ENCODE peak calls at places on chromosomes 12 and 14, in four cellular contexts. G, L, R and N are unnamed samples. For H3K4me1, the result is how much of the 10 kb centered on the place peaks cover.

GRCh38 chr12:107126688-107127481 is 33.5 kb upstream of the CRY1 start:
- DNase-seq in G (no peak), L (no peak), R (no peak), N (no peak)

GRCh38 chr12:60324746-60325145 is 728.9 kb downstream of the SLC16A7 start:
- DNase-seq in G (no peak), L (no peak), R (no peak), N (no peak)

GRCh38 chr12:71846322-71846940 is 6.9 kb downstream of the TBC1D15 start:
- DNase-seq in G (no peak), L (no peak), R (no peak), N (no peak)

GRCh38 chr12:98870521-98870920 is 225.4 kb downstream of the APAF1 start:
- DNase-seq in G (no peak), L (no peak), R (no peak), N (no peak)

GRCh38 chr12:28975564-28976340 is 173.3 kb upstream of the FAR2 start:
- DNase-seq in G (no peak), L (no peak), R (no peak), N (no peak)

GRCh38 chr14:83197271-83197670 is 1663.6 kb upstream of the SEL1L start:
- DNase-seq in G (no peak), L (no peak), R (no peak), N (no peak)

GRCh38 chr12:88639361-88639760 is 59.1 kb upstream of the KITLG start:
- DNase-seq in G (no peak), L (no peak), R (no peak), N (no peak)

GRCh38 chr12:29616664-29617409 is 119.4 kb upstream of the OVCH1 start:
- DNase-seq in G (peak), L (no peak), R (no peak), N (no peak)

GRCh38 chr14:61321385-61322010 is at the start of gene PRKCH:
- DNase-seq in G (peak), L (peak), R (peak), N (peak)

GRCh38 chr12:120483621-120484020 is 12.3 kb upstream of the DYNLL1 start:
- DNase-seq in G (no peak), L (no peak), R (no peak), N (no peak)

GRCh38 chr12:2383276-2384028 is 330.7 kb downstream of the CACNA1C start:
- DNase-seq in G (no peak), L (no peak), R (no peak), N (no peak)

GRCh38 chr14:105857816-105858675 is 331.7 kb downstream of the TMEM121 start:
- DNase-seq in G (peak), L (peak), R (no peak), N (no peak)

GRCh38 chr14:68279777-68280233 is 460.2 kb downstream of the RAD51B start:
- DNase-seq in G (peak), L (no peak), R (no peak), N (no peak)

GRCh38 chr12:92036061-92036620 is 109.5 kb downstream of the BTG1 start:
- DNase-seq in G (no peak), L (no peak), R (no peak), N (no peak)

GRCh38 chr12:30019386-30020140 is 235.8 kb upstream of the TMTC1 start:
- DNase-seq in G (no peak), L (no peak), R (no peak), N (no peak)

GRCh38 chr12:120536064-120536791 is 2.1 kb downstream of the RNF10 start:
- DNase-seq in G (peak), L (no peak), R (no peak), N (no peak)

GRCh38 chr14:68627868-68628604 is 164.8 kb downstream of the ZFP36L1 start:
- DNase-seq in G (peak), L (no peak), R (peak), N (no peak)

GRCh38 chr12:109493938-109494337 is 16.5 kb downstream of the UBE3B start:
- DNase-seq in G (no peak), L (no peak), R (no peak), N (no peak)

GRCh38 chr12:105846331-105846730 is 292.4 kb downstream of the NUAK1 start:
- DNase-seq in G (no peak), L (no peak), R (no peak), N (no peak)

GRCh38 chr12:44697489-44697888 is 178.6 kb downstream of the NELL2 start:
- DNase-seq in G (no peak), L (no peak), R (no peak), N (no peak)

GRCh38 chr12:83603106-83603505 is 916.4 kb downstream of the TMTC2 start:
- DNase-seq in G (no peak), L (no peak), R (no peak), N (no peak)
- H3K4me1 ChIP-seq in G (under half), L (under half), R (under half), N (under half)

GRCh38 chr12:22437031-22437806 is 102.7 kb upstream of the ST8SIA1 start:
- DNase-seq in G (no peak), L (no peak), R (peak), N (no peak)

GRCh38 chr12:22431693-22432251 is 97.3 kb upstream of the ST8SIA1 start:
- DNase-seq in G (no peak), L (no peak), R (no peak), N (no peak)

DNA sequence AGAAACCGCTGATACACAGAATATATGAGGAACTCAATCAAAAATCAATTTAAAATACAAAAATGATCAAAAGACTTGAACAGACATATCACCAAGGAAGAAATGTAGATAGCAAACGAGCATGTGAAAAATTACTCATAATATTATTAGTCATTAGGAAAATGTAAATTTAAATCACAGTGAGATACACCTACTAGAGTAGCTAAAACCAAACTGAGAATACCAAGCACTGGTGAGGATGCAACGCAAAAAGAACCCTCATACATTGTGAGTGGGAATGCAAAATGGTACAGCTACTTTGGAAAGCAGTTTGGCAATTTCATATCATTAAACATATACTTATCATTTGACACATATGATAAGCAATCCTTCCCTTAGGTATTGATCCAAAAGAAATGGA is 101.1 kb upstream of the ST8SIA1 start:
- DNase-seq in G (no peak), L (no peak), R (no peak), N (no peak)
- H3K27ac ChIP-seq in G (no peak), L (no peak), R (no peak), N (no peak)

DNA sequence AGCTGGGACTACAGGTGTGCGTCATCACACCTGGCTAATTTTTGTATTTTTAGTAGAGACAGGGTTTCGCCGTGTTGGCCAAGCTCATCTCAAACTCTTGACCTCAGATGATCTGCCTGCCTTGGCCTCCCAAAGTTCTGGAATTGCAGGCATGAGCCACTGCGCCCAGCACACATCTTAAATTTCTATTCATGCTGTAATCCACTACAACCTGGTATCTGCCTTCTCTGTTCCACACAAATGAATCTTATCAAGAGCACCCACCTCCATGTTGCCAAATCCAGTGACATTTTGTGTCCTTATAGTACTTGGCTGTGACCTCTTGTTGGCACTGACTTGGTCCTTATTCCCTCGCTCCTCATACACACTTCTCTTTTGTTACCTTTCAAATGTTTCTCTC is 5.8 kb upstream of the BICD1 start:
- DNase-seq in G (no peak), L (no peak), R (no peak), N (no peak)
- TF ChIP-seq CTCF in G (no peak), L (no peak), R (no peak), N (no peak)

GRCh38 chr12:46390304-46390703 is 17.7 kb upstream of the SLC38A2 start:
- DNase-seq in G (no peak), L (no peak), R (no peak), N (no peak)
- H3K4me1 ChIP-seq in G (under half), L (under half), R (under half), N (under half)